ENCODE peak calls at places on chromosomes 12 and 14, in nine cellular contexts. V, B, L, R, E, Y, G, A and Z are unnamed samples.

GRCh38 chr14:85934123-85934885 is 404.4 kb downstream of the FLRT2 start:
- DNase-seq in B (peak), R (no peak), G (no peak), A (no peak), E (no peak), L (no peak), Y (peak), V (peak), Z (peak)

GRCh38 chr14:65502676-65503124 is 90.2 kb downstream of the FUT8 start:
- DNase-seq in V (peak), L (peak), R (no peak), G (peak), B (no peak), Y (no peak), E (no peak), A (no peak), Z (no peak)

GRCh38 chr12:111268738-111269572 is 99.9 kb downstream of the PHETA1 start:
- DNase-seq in L (no peak), V (peak), G (no peak), A (peak), R (peak), E (no peak), B (no peak), Y (no peak), Z (peak)

GRCh38 chr12:13950502-13950901 is 30.9 kb downstream of the GRIN2B start:
- DNase-seq in A (no peak), B (no peak), G (no peak), L (no peak), Y (no peak), R (no peak), E (no peak), V (no peak), Z (no peak)

GRCh38 chr12:110282956-110283817 is 2.1 kb downstream of the ATP2A2 start:
- DNase-seq in L (no peak), R (no peak), E (no peak), Y (no peak), A (no peak), V (no peak), B (no peak), G (no peak), Z (no peak)

GRCh38 chr14:71586131-71586893 is 345.9 kb upstream of the RGS6 start:
- DNase-seq in B (peak), V (no peak), A (peak), L (peak), E (peak), Y (no peak), R (no peak), G (peak), Z (no peak)

GRCh38 chr14:74507085-74507484 is 13.5 kb downstream of the ISCA2 start:
- DNase-seq in Y (no peak), L (no peak), G (no peak), B (no peak), A (no peak), V (no peak), R (peak), E (peak), Z (no peak)

GRCh38 chr12:64186789-64187188 is 35.3 kb downstream of the KICS2 start:
- DNase-seq in L (peak), R (no peak), A (no peak), V (peak), E (no peak), Y (no peak), G (no peak), B (no peak), Z (peak)

GRCh38 chr12:45273717-45274271 is 57.9 kb downstream of the ANO6 start:
- DNase-seq in Y (peak), G (peak), A (no peak), R (no peak), E (peak), B (no peak), V (no peak), L (peak), Z (no peak)

GRCh38 chr12:57735952-57736742 is 2.4 kb downstream of the AGAP2 start:
- DNase-seq in E (no peak), G (no peak), R (peak), V (no peak), B (peak), L (peak), Y (peak), A (peak), Z (no peak)

GRCh38 chr12:102543494-102543893 is 63.1 kb upstream of the IGF1 start:
- DNase-seq in A (no peak), L (peak), B (no peak), Y (no peak), G (no peak), V (no peak), R (peak), E (no peak), Z (peak)

GRCh38 chr14:39939023-39939422 is 506.8 kb upstream of the FBXO33 start:
- DNase-seq in V (no peak), L (no peak), G (no peak), R (no peak), A (no peak), E (no peak), Y (no peak), B (no peak), Z (no peak)

GRCh38 chr14:69814397-69814796 is 17.4 kb upstream of the SLC10A1 start:
- DNase-seq in G (no peak), Y (no peak), V (no peak), A (no peak), L (no peak), R (no peak), B (no peak), E (no peak), Z (no peak)

GRCh38 chr12:91099836-91100235 is 11.5 kb downstream of the LUM start:
- DNase-seq in E (no peak), L (no peak), Y (no peak), B (no peak), V (no peak), A (no peak), R (no peak), G (no peak), Z (no peak)

GRCh38 chr14:34930591-34931069 is 52.2 kb upstream of the SRP54 start:
- DNase-seq in Y (no peak), V (peak), A (no peak), G (no peak), L (no peak), R (no peak), B (no peak), E (no peak), Z (peak)

GRCh38 chr12:86081798-86082197 is 174.4 kb downstream of the MGAT4C start:
- DNase-seq in E (no peak), B (no peak), L (no peak), R (no peak), A (no peak), V (no peak), Y (no peak), G (no peak), Z (no peak)

GRCh38 chr14:93102141-93102540 is 13.6 kb downstream of the ITPK1 start:
- DNase-seq in E (no peak), G (no peak), Y (no peak), B (no peak), V (no peak), A (no peak), R (no peak), L (no peak), Z (no peak)

GRCh38 chr12:76757694-76758093 is 6.2 kb upstream of the ZDHHC17 start:
- DNase-seq in L (peak), V (no peak), A (no peak), R (no peak), G (peak), Y (no peak), B (no peak), E (no peak), Z (no peak)

GRCh38 chr12:113286712-113287111 is 48.2 kb downstream of the SLC8B1 start:
- DNase-seq in E (no peak), A (no peak), G (no peak), B (no peak), L (no peak), R (no peak), Y (no peak), V (no peak), Z (no peak)

GRCh38 chr12:52260351-52261210 is 13.9 kb upstream of the KRT86 start:
- DNase-seq in G (peak), A (no peak), B (no peak), R (no peak), Y (no peak), L (peak), V (no peak), E (no peak), Z (no peak)

GRCh38 chr12:94561943-94562411 is 88.4 kb downstream of the TMCC3 start:
- DNase-seq in G (no peak), A (no peak), E (no peak), R (peak), Y (peak), B (no peak), V (peak), L (no peak), Z (peak)

GRCh38 chr14:102805454-102805891 is 28.2 kb downstream of the TRAF3 start:
- DNase-seq in A (no peak), E (peak), G (peak), L (peak), V (no peak), Y (no peak), R (peak), B (no peak), Z (no peak)

GRCh38 chr12:52441320-52441911 is 7.2 kb upstream of the KRT75 start:
- DNase-seq in Y (no peak), R (peak), A (no peak), V (no peak), B (no peak), L (peak), G (peak), E (no peak), Z (no peak)

GRCh38 chr12:101891462-101891971 is 14.1 kb downstream of the DRAM1 start:
- DNase-seq in Y (no peak), A (no peak), E (peak), V (peak), B (no peak), R (no peak), G (peak), L (peak), Z (peak)

GRCh38 chr12:115451785-115452736 is 768.1 kb upstream of the TBX3 start:
- DNase-seq in Y (peak), R (peak), G (no peak), E (no peak), A (peak), L (peak), V (peak), B (no peak), Z (peak)

GRCh38 chr12:3282271-3282670 is 205.1 kb downstream of the TSPAN9 start:
- DNase-seq in B (no peak), R (no peak), A (no peak), L (no peak), V (no peak), Y (no peak), E (no peak), G (no peak), Z (no peak)

GRCh38 chr14:71139058-71139946 is 232.0 kb downstream of the PCNX1 start:
- DNase-seq in Y (peak), G (no peak), V (peak), B (peak), R (peak), L (peak), A (peak), E (peak), Z (peak)

GRCh38 chr12:94867066-94867855 is 136.2 kb downstream of the NDUFA12 start:
- DNase-seq in V (peak), L (peak), B (no peak), G (peak), Y (no peak), R (no peak), E (no peak), A (no peak), Z (peak)

GRCh38 chr12:125065753-125066570 is 727 bp downstream of the AACS start:
- DNase-seq in V (peak), R (peak), E (no peak), B (no peak), Y (no peak), A (no peak), L (no peak), G (no peak), Z (no peak)

GRCh38 chr12:69157023-69157655 is 82.2 kb upstream of the CPSF6 start:
- DNase-seq in B (peak), V (peak), L (peak), Y (peak), R (peak), E (peak), A (peak), G (peak), Z (peak)

GRCh38 chr12:113962733-113963132 is 3.4 kb downstream of the RBM19 start:
- DNase-seq in V (no peak), B (no peak), A (no peak), L (no peak), G (no peak), E (no peak), Y (no peak), R (no peak), Z (no peak)

GRCh38 chr14:94143239-94143638 is 13.8 kb upstream of the IFI27L2 start:
- DNase-seq in V (no peak), L (no peak), A (peak), B (no peak), G (no peak), E (no peak), Y (no peak), R (peak), Z (no peak)

GRCh38 chr12:109718390-109718789 is 4.8 kb downstream of the FAM222A start:
- DNase-seq in E (no peak), A (peak), Y (no peak), B (no peak), V (no peak), R (peak), L (no peak), G (no peak), Z (no peak)

GRCh38 chr12:79326663-79327062 is 364.1 kb downstream of the PAWR start:
- DNase-seq in R (no peak), V (no peak), B (no peak), L (no peak), E (no peak), G (no peak), A (no peak), Y (no peak), Z (no peak)

GRCh38 chr12:50572275-50572674 is 67.5 kb downstream of the DIP2B start:
- DNase-seq in V (no peak), E (peak), R (no peak), L (peak), B (no peak), Y (no peak), A (no peak), G (peak), Z (no peak)

DNA sequence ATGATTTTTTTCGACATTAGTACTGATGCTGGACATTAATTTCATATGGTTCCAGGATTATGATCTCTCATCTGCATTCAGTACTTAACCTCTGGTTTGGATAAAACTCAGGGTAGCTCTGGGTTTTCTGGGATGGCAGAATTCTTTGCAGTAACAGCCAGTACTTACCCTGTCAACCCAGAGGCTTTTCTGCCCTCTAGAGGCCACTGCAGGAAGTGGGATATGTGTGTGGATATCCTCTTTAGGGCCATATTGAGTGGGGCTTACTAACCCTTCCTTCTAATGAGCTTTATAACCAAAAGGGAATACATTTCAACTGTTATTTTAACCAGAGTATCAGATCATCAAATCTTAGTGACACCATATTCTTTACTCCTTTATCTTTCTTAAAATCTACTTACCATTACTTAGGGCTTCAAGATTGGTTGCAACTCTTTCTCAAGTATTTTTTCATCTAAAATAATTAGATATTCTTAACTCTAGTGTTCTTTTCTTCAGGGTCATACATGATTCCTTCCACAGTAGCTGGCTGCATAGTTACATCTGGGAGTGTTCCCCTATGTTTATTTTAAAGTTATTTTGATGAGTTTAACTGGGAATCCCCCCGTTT is 488.0 kb upstream of the STXBP6 start:
- DNase-seq in L (no peak), A (peak), Y (no peak), V (no peak), E (no peak), R (peak), B (no peak), G (no peak), Z (peak)
- TF ChIP-seq CTCF in L (peak), A (peak), Y (no peak), V (no peak), E (peak), R (peak), B (no peak), G (peak), Z (no peak)

GRCh38 chr12:62194616-62195015 is 65.6 kb upstream of the USP15 start:
- DNase-seq in G (peak), L (no peak), V (no peak), E (no peak), B (no peak), R (no peak), Y (no peak), A (no peak), Z (no peak)
- TF ChIP-seq CTCF in G (no peak), L (no peak), V (no peak), E (no peak), B (no peak), R (no peak), Y (no peak), A (no peak), Z (no peak)

GRCh38 chr12:6067152-6067916 is 57.1 kb downstream of the VWF start:
- DNase-seq in A (peak), Y (peak), R (peak), V (no peak), E (peak), B (peak), L (peak), G (no peak), Z (no peak)
- TF ChIP-seq CTCF in A (peak), Y (peak), R (peak), V (no peak), E (peak), B (peak), L (peak), G (peak), Z (no peak)

GRCh38 chr12:116635487-116635886 is 76.3 kb downstream of the MAP1LC3B2 start:
- DNase-seq in V (peak), A (no peak), B (no peak), E (no peak), G (no peak), L (no peak), Y (no peak), R (no peak), Z (peak)

GRCh38 chr12:116631619-116632018 is 72.4 kb downstream of the MAP1LC3B2 start:
- DNase-seq in E (no peak), A (no peak), B (no peak), Y (no peak), R (no peak), V (no peak), L (no peak), G (no peak), Z (no peak)

GRCh38 chr12:116636636-116637519 is 77.7 kb downstream of the MAP1LC3B2 start:
- DNase-seq in A (no peak), B (no peak), Y (no peak), V (no peak), L (no peak), G (no peak), R (no peak), E (no peak), Z (no peak)

GRCh38 chr12:116630762-116631161 is 71.6 kb downstream of the MAP1LC3B2 start:
- DNase-seq in A (no peak), R (no peak), B (no peak), Y (no peak), L (no peak), G (no peak), E (no peak), V (no peak), Z (no peak)

DNA sequence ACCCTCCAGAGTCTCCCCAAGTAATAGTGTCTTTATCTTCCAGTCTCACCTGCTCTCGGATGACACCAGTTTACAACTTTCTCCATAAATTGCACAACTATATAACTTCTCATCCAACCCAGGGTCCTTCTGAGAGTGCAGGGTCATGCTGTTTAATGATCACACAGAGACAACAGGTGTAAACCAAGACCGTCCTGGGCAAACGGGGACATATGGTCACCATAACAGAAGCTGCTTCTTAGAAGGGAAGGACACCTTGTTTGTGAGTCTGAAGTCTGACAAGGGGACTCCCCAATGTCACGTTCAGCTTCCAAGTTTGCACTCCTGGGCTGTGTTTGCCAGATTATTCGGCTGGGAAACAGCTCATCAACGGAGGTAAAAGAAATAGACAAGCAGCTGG is 74.3 kb downstream of the MAP1LC3B2 start:
- DNase-seq in L (no peak), B (no peak), G (no peak), E (no peak), Y (no peak), A (no peak), R (no peak), V (no peak), Z (no peak)
- TF ChIP-seq CTCF in L (no peak), B (no peak), G (no peak), E (no peak), Y (no peak), A (no peak), R (no peak), V (no peak), Z (no peak)

GRCh38 chr12:107580750-107581529 is 104.7 kb upstream of the PWP1 start:
- DNase-seq in B (no peak), V (no peak), L (no peak), Y (no peak), G (no peak), A (peak), R (peak), E (no peak), Z (no peak)
- TF ChIP-seq CTCF in B (no peak), V (no peak), L (no peak), Y (peak), G (no peak), A (no peak), R (peak), E (no peak), Z (no peak)

DNA sequence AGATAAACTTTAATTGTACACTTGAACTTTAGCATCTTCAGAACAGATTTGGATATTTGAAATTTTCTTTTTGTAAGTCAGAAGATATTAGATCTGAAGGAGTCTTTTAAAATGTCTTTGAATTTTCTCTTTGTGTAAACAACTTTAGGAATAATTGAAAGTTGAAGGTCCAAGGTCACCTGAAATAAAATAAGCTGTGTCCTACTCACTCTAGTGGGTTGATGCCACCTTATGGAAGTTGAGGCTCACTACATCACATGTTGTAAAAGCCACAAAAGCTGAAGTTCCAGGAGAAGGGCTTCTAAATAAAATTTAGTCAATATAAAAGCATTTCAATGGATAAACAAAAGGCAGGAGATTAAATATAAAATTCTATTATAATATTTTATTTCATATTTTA is 122.0 kb upstream of the ATXN7L3B start:
- DNase-seq in Y (no peak), A (peak), V (no peak), L (peak), R (no peak), E (no peak), G (peak), B (no peak), Z (no peak)
- TF ChIP-seq CTCF in Y (peak), A (peak), V (peak), L (peak), R (peak), E (no peak), G (peak), B (no peak), Z (peak)

DNA sequence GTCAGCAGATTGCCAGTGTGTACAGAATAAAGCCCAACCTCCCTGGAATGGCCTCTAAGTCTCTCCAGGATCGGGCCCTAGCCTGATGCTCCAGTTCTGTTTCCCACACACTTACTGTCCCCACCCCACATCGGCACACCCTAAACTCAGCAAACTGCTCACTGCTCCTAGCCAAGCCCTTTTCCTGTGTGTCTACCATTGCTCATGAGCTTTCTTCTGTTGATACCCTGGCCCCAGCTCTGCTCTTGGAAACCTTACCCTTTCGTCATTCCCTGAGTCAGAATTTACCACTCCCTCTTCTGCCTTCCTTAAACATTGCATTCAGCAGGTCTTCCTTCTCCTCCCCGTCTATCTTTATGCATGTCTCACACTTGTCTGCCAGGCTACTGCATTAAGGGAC is 158.9 kb downstream of the TMX1 start:
- DNase-seq in G (peak), L (peak), V (no peak), E (no peak), A (no peak), Y (no peak), B (no peak), R (no peak), Z (no peak)
- TF ChIP-seq CTCF in G (no peak), L (no peak), V (no peak), E (no peak), A (no peak), Y (no peak), B (no peak), R (peak), Z (no peak)